ENCODE peak calls at places on chromosomes 13 and 19, in nine cellular contexts. One of them, this sample, is unnamed. For H3K27me3, the result is how much of the 10 kb centered on the place peaks cover.

GRCh38 chr13:75703768-75704167 is 67.6 kb downstream of the LMO7 start:
- DNase-seq in H9: no peak
- DNase-seq in aorta: no peak
- DNase-seq in uterus: no peak
- DNase-seq in neural progenitor cell: no peak
- DNase-seq in AG04450: no peak
- DNase-seq in lower lobe of right lung: no peak
- DNase-seq in mammary epithelial cell: no peak
- DNase-seq in heart right ventricle: no peak
- DNase-seq in this sample: no peak

GRCh38 chr13:37602743-37603381 is 4.3 kb upstream of the POSTN start:
- DNase-seq in heart right ventricle: no peak
- DNase-seq in lower lobe of right lung: no peak
- DNase-seq in AG04450: no peak
- DNase-seq in uterus: no peak
- DNase-seq in H9: no peak
- DNase-seq in neural progenitor cell: no peak
- DNase-seq in aorta: no peak
- DNase-seq in mammary epithelial cell: no peak
- DNase-seq in this sample: no peak

GRCh38 chr13:47621931-47622330 is 379.1 kb downstream of the SUCLA2 start:
- DNase-seq in neural progenitor cell: no peak
- DNase-seq in aorta: no peak
- DNase-seq in lower lobe of right lung: no peak
- DNase-seq in heart right ventricle: no peak
- DNase-seq in uterus: no peak
- DNase-seq in H9: no peak
- DNase-seq in mammary epithelial cell: peak
- DNase-seq in AG04450: no peak
- DNase-seq in this sample: no peak

GRCh38 chr13:72920097-72920496 is 138.2 kb downstream of the PIBF1 start:
- DNase-seq in mammary epithelial cell: peak
- DNase-seq in heart right ventricle: no peak
- DNase-seq in aorta: no peak
- DNase-seq in lower lobe of right lung: no peak
- DNase-seq in uterus: no peak
- DNase-seq in neural progenitor cell: no peak
- DNase-seq in H9: no peak
- DNase-seq in AG04450: no peak
- DNase-seq in this sample: no peak

GRCh38 chr13:51252954-51253531 is 30.8 kb downstream of the FAM124A start:
- DNase-seq in AG04450: no peak
- DNase-seq in aorta: no peak
- DNase-seq in H9: no peak
- DNase-seq in neural progenitor cell: no peak
- DNase-seq in mammary epithelial cell: no peak
- DNase-seq in lower lobe of right lung: no peak
- DNase-seq in heart right ventricle: no peak
- DNase-seq in uterus: no peak
- DNase-seq in this sample: no peak

GRCh38 chr13:46475586-46475991 is 77.4 kb upstream of the LRCH1 start:
- DNase-seq in mammary epithelial cell: no peak
- DNase-seq in lower lobe of right lung: no peak
- DNase-seq in aorta: no peak
- DNase-seq in neural progenitor cell: no peak
- DNase-seq in H9: no peak
- DNase-seq in heart right ventricle: no peak
- DNase-seq in AG04450: no peak
- DNase-seq in uterus: no peak
- DNase-seq in this sample: no peak

GRCh38 chr19:41265376-41266153 is 1.4 kb downstream of the HNRNPUL1 start:
- DNase-seq in AG04450: no peak
- DNase-seq in mammary epithelial cell: peak
- DNase-seq in heart right ventricle: no peak
- DNase-seq in aorta: no peak
- DNase-seq in lower lobe of right lung: no peak
- DNase-seq in neural progenitor cell: peak
- DNase-seq in H9: no peak
- DNase-seq in uterus: no peak
- DNase-seq in this sample: peak

GRCh38 chr19:47123406-47123805 is 7.2 kb upstream of the SAE1 start:
- DNase-seq in heart right ventricle: no peak
- DNase-seq in uterus: no peak
- DNase-seq in neural progenitor cell: no peak
- DNase-seq in lower lobe of right lung: no peak
- DNase-seq in AG04450: no peak
- DNase-seq in aorta: peak
- DNase-seq in mammary epithelial cell: no peak
- DNase-seq in H9: no peak
- DNase-seq in this sample: no peak

GRCh38 chr13:75628811-75629210 is 7.3 kb upstream of the LMO7 start:
- DNase-seq in lower lobe of right lung: no peak
- DNase-seq in uterus: no peak
- DNase-seq in heart right ventricle: no peak
- DNase-seq in neural progenitor cell: no peak
- DNase-seq in AG04450: no peak
- DNase-seq in H9: no peak
- DNase-seq in aorta: no peak
- DNase-seq in mammary epithelial cell: no peak
- DNase-seq in this sample: no peak

GRCh38 chr13:95437561-95437960 is 115.0 kb upstream of the CLDN10 start:
- DNase-seq in AG04450: no peak
- DNase-seq in lower lobe of right lung: no peak
- DNase-seq in mammary epithelial cell: no peak
- DNase-seq in H9: no peak
- DNase-seq in aorta: no peak
- DNase-seq in neural progenitor cell: no peak
- DNase-seq in uterus: no peak
- DNase-seq in heart right ventricle: no peak
- DNase-seq in this sample: no peak

GRCh38 chr13:109684836-109685602 is 101.4 kb downstream of the IRS2 start:
- DNase-seq in uterus: no peak
- DNase-seq in mammary epithelial cell: peak
- DNase-seq in lower lobe of right lung: no peak
- DNase-seq in aorta: no peak
- DNase-seq in heart right ventricle: peak
- DNase-seq in AG04450: no peak
- DNase-seq in H9: no peak
- DNase-seq in neural progenitor cell: no peak
- DNase-seq in this sample: no peak

GRCh38 chr13:75685239-75685697 is 49.1 kb downstream of the LMO7 start:
- DNase-seq in uterus: no peak
- DNase-seq in aorta: no peak
- DNase-seq in AG04450: peak
- DNase-seq in heart right ventricle: no peak
- DNase-seq in H9: peak
- DNase-seq in lower lobe of right lung: no peak
- DNase-seq in mammary epithelial cell: peak
- DNase-seq in neural progenitor cell: peak
- DNase-seq in this sample: no peak

GRCh38 chr19:50975766-50976165 is 6.4 kb upstream of the KLK6 start:
- DNase-seq in mammary epithelial cell: peak
- DNase-seq in aorta: no peak
- DNase-seq in AG04450: no peak
- DNase-seq in H9: peak
- DNase-seq in lower lobe of right lung: no peak
- DNase-seq in neural progenitor cell: no peak
- DNase-seq in heart right ventricle: no peak
- DNase-seq in uterus: no peak
- DNase-seq in this sample: peak

GRCh38 chr19:17282488-17283256 is 971 bp downstream of the ANKLE1 start:
- DNase-seq in lower lobe of right lung: peak
- DNase-seq in heart right ventricle: peak
- DNase-seq in neural progenitor cell: peak
- DNase-seq in uterus: peak
- DNase-seq in H9: peak
- DNase-seq in AG04450: no peak
- DNase-seq in aorta: peak
- DNase-seq in mammary epithelial cell: peak
- DNase-seq in this sample: peak

GRCh38 chr19:34370117-34370516 is 5.1 kb downstream of the GPI start:
- DNase-seq in neural progenitor cell: no peak
- DNase-seq in H9: no peak
- DNase-seq in uterus: no peak
- DNase-seq in AG04450: no peak
- DNase-seq in heart right ventricle: no peak
- DNase-seq in mammary epithelial cell: no peak
- DNase-seq in lower lobe of right lung: no peak
- DNase-seq in aorta: no peak
- DNase-seq in this sample: no peak

GRCh38 chr13:67844544-67844943 is 614.4 kb upstream of the PCDH9 start:
- DNase-seq in aorta: no peak
- DNase-seq in neural progenitor cell: no peak
- DNase-seq in AG04450: no peak
- DNase-seq in heart right ventricle: no peak
- DNase-seq in H9: no peak
- DNase-seq in mammary epithelial cell: no peak
- DNase-seq in uterus: no peak
- DNase-seq in lower lobe of right lung: no peak
- DNase-seq in this sample: no peak

GRCh38 chr19:6754136-6754535 is 13.1 kb downstream of the SH2D3A start:
- DNase-seq in H9: no peak
- DNase-seq in lower lobe of right lung: no peak
- DNase-seq in AG04450: no peak
- DNase-seq in neural progenitor cell: no peak
- DNase-seq in heart right ventricle: no peak
- DNase-seq in mammary epithelial cell: no peak
- DNase-seq in aorta: no peak
- DNase-seq in uterus: no peak
- DNase-seq in this sample: no peak

GRCh38 chr13:111556496-111556895 is 236.1 kb downstream of the TEX29 start:
- DNase-seq in aorta: peak
- DNase-seq in H9: no peak
- DNase-seq in uterus: no peak
- DNase-seq in lower lobe of right lung: no peak
- DNase-seq in heart right ventricle: no peak
- DNase-seq in mammary epithelial cell: no peak
- DNase-seq in AG04450: no peak
- DNase-seq in neural progenitor cell: no peak
- DNase-seq in this sample: no peak
- H3K27me3 ChIP-seq in aorta: under half
- H3K27me3 ChIP-seq in H9: under half
- H3K27me3 ChIP-seq in uterus: under half
- H3K27me3 ChIP-seq in lower lobe of right lung: under half
- H3K27me3 ChIP-seq in heart right ventricle: under half
- H3K27me3 ChIP-seq in mammary epithelial cell: under half
- H3K27me3 ChIP-seq in AG04450: under half
- H3K27me3 ChIP-seq in neural progenitor cell: under half
- H3K27me3 ChIP-seq in this sample: under half

DNA sequence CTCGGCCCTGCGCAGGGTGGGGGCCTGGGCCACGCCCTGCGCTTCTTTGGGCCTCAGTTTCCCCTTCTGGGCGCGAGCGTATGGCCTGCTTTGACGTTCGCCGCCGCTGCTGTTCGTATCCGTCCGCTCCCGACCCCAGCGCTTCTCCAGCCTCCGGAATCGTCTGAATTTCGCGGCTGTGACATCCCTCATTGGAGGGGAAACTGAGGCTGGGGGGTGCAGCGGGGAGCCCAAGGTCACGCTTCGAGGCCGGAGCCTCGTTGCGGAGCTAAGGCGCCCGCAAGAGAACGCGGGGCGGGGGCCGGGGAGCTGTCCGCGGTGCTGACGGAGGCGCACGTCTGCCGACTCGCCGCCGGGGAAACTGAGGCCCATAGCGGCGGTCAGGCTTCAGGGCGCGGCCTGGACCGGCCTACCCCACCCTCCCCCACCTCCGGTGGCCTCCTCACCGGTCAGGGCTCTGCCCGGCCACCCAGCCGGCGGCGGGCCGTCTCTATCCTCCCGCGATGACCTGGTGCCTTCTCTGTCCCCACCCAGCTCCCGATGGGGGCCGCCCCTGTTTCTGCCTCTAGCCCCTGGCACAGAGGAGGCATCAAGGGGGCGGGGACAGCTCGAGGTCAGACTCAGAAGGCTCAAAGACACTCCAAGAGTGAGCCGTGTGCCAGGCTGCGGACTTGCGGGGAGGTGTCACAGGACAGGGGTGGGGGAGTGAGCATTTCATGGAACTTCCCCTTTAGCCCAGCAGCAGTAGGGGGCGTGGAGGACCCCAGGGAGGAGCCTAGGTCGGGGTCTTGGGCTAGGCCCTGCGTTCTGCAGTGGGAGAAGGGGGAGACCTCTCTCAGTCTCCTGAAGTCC is 3.0 kb upstream of the APC2 start:
- DNase-seq in mammary epithelial cell: no peak
- DNase-seq in neural progenitor cell: peak
- DNase-seq in uterus: no peak
- DNase-seq in AG04450: no peak
- DNase-seq in lower lobe of right lung: no peak
- DNase-seq in aorta: no peak
- DNase-seq in heart right ventricle: no peak
- DNase-seq in H9: peak
- DNase-seq in this sample: peak
- H3K27me3 ChIP-seq in mammary epithelial cell: under half
- H3K27me3 ChIP-seq in neural progenitor cell: half or more
- H3K27me3 ChIP-seq in uterus: under half
- H3K27me3 ChIP-seq in AG04450: under half
- H3K27me3 ChIP-seq in lower lobe of right lung: half or more
- H3K27me3 ChIP-seq in aorta: under half
- H3K27me3 ChIP-seq in heart right ventricle: half or more
- H3K27me3 ChIP-seq in H9: under half
- H3K27me3 ChIP-seq in this sample: half or more

DNA sequence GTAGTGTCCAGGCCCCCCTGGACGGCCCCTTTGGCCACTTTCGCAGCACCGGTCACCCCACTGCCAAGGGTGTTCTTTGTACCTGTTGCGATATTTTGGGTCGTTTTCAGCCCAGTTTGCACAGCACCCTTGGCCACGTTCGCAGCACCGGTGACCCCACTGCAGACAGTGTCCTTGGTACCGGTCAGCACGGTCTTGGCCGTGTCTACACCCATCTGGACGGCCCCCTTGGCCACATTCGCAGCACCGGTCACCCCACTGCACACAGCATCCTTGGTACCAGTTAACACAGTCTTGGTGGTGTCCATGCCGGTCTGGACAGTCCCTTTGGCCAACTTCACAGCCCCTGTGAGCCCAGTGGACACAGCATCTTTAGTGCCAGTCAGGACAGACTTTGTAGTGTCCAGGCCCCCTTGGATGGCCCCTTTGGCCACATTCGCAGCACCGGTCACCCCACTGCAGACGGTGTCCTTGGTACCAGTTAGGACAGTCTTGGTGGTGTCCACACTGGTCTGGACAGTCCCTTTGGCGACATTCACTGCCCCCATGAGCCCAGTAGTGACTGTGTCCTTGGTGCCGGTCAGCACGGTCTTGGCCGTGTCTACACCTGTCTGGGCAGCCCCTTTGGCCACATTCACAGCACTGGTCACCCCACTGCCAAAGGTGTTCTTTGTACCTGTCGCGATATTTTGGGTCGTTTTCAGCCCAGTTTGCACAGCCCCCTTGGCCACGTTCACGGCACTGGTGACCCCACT is 6.8 kb downstream of the PLIN4 start:
- DNase-seq in lower lobe of right lung: no peak
- DNase-seq in AG04450: no peak
- DNase-seq in uterus: no peak
- DNase-seq in mammary epithelial cell: no peak
- DNase-seq in heart right ventricle: no peak
- DNase-seq in neural progenitor cell: no peak
- DNase-seq in H9: no peak
- DNase-seq in aorta: no peak
- DNase-seq in this sample: no peak
- H3K27me3 ChIP-seq in lower lobe of right lung: under half
- H3K27me3 ChIP-seq in AG04450: under half
- H3K27me3 ChIP-seq in uterus: under half
- H3K27me3 ChIP-seq in mammary epithelial cell: under half
- H3K27me3 ChIP-seq in heart right ventricle: under half
- H3K27me3 ChIP-seq in neural progenitor cell: under half
- H3K27me3 ChIP-seq in H9: under half
- H3K27me3 ChIP-seq in aorta: under half
- H3K27me3 ChIP-seq in this sample: under half

GRCh38 chr13:74320282-74320681 is 186.1 kb upstream of the KLF12 start:
- DNase-seq in lower lobe of right lung: no peak
- DNase-seq in aorta: no peak
- DNase-seq in uterus: no peak
- DNase-seq in H9: no peak
- DNase-seq in mammary epithelial cell: no peak
- DNase-seq in AG04450: no peak
- DNase-seq in heart right ventricle: no peak
- DNase-seq in neural progenitor cell: no peak
- DNase-seq in this sample: no peak
- H3K27me3 ChIP-seq in lower lobe of right lung: under half
- H3K27me3 ChIP-seq in aorta: under half
- H3K27me3 ChIP-seq in uterus: under half
- H3K27me3 ChIP-seq in H9: under half
- H3K27me3 ChIP-seq in mammary epithelial cell: under half
- H3K27me3 ChIP-seq in AG04450: under half
- H3K27me3 ChIP-seq in heart right ventricle: under half
- H3K27me3 ChIP-seq in neural progenitor cell: under half
- H3K27me3 ChIP-seq in this sample: under half

This sample was measured in H7.